ENCODE peak calls at places on chromosomes 4 and X, in eight cellular contexts. One of them, this sample, is unnamed.
A peak's percentile ranks its signal among the peaks of the same experiment; 100 is the strongest.

GRCh38 chr4:77104405-77105292 is 28.9 kb upstream of the CCNI start:
- DNase-seq in HepG2: no peak
- DNase-seq in GM23248: peak; percentile 47
- DNase-seq in hepatocyte: peak; percentile 67
- DNase-seq in IMR-90: no peak
- DNase-seq in fibroblast of lung: peak; percentile 68
- DNase-seq in OCI-LY7: no peak
- DNase-seq in astrocyte: peak; percentile 62
- DNase-seq in this sample: peak; percentile 58

GRCh38 chr4:186770446-186771175 is 47.0 kb upstream of the FAT1 start:
- DNase-seq in hepatocyte: no peak
- DNase-seq in OCI-LY7: no peak
- DNase-seq in HepG2: no peak
- DNase-seq in fibroblast of lung: peak; percentile 85
- DNase-seq in astrocyte: peak; percentile 83
- DNase-seq in IMR-90: peak; percentile 82
- DNase-seq in GM23248: peak; percentile 81
- DNase-seq in this sample: no peak

GRCh38 chr4:182600093-182600492 is 317.1 kb downstream of the DCTD start:
- DNase-seq in fibroblast of lung: peak; percentile 55
- DNase-seq in OCI-LY7: no peak
- DNase-seq in HepG2: no peak
- DNase-seq in IMR-90: peak; percentile 64
- DNase-seq in hepatocyte: no peak
- DNase-seq in astrocyte: peak; percentile 58
- DNase-seq in GM23248: no peak
- DNase-seq in this sample: no peak

GRCh38 chr4:33924239-33924638 is 2320.1 kb downstream of the ARAP2 start:
- DNase-seq in astrocyte: peak; percentile 80
- DNase-seq in fibroblast of lung: peak; percentile 85
- DNase-seq in hepatocyte: peak; percentile 36
- DNase-seq in GM23248: peak; percentile 87
- DNase-seq in HepG2: no peak
- DNase-seq in IMR-90: peak; percentile 37
- DNase-seq in OCI-LY7: no peak
- DNase-seq in this sample: no peak

GRCh38 chr4:53917719-53918118 is 146.7 kb downstream of the CHIC2 start:
- DNase-seq in IMR-90: peak; percentile 46
- DNase-seq in astrocyte: peak; percentile 29
- DNase-seq in hepatocyte: no peak
- DNase-seq in OCI-LY7: no peak
- DNase-seq in HepG2: no peak
- DNase-seq in fibroblast of lung: peak; percentile 48
- DNase-seq in GM23248: peak; percentile 62
- DNase-seq in this sample: no peak

GRCh38 chrX:23952401-23952800 is 44.6 kb downstream of the CXorf58 start:
- DNase-seq in fibroblast of lung: no peak
- DNase-seq in HepG2: no peak
- DNase-seq in IMR-90: no peak
- DNase-seq in astrocyte: no peak
- DNase-seq in OCI-LY7: no peak
- DNase-seq in GM23248: no peak
- DNase-seq in hepatocyte: no peak
- DNase-seq in this sample: no peak

GRCh38 chr4:181820518-181820917 is 422.7 kb upstream of the TENM3 start:
- DNase-seq in OCI-LY7: no peak
- DNase-seq in HepG2: peak; percentile 1
- DNase-seq in GM23248: no peak
- DNase-seq in astrocyte: no peak
- DNase-seq in IMR-90: no peak
- DNase-seq in hepatocyte: no peak
- DNase-seq in fibroblast of lung: no peak
- DNase-seq in this sample: no peak

GRCh38 chr4:85496146-85496849 is 21.3 kb downstream of the ARHGAP24 start:
- DNase-seq in OCI-LY7: no peak
- DNase-seq in fibroblast of lung: peak; percentile 60
- DNase-seq in hepatocyte: no peak
- DNase-seq in IMR-90: no peak
- DNase-seq in GM23248: peak; percentile 59
- DNase-seq in astrocyte: peak; percentile 47
- DNase-seq in HepG2: no peak
- DNase-seq in this sample: no peak

GRCh38 chr4:113389160-113389559 is 339.7 kb downstream of the ANK2 start:
- DNase-seq in OCI-LY7: no peak
- DNase-seq in IMR-90: no peak
- DNase-seq in astrocyte: no peak
- DNase-seq in fibroblast of lung: no peak
- DNase-seq in HepG2: no peak
- DNase-seq in GM23248: no peak
- DNase-seq in hepatocyte: no peak
- DNase-seq in this sample: no peak

GRCh38 chr4:77599378-77599777 is 6.2 kb upstream of the CXCL13 start:
- DNase-seq in OCI-LY7: peak; percentile 28
- DNase-seq in astrocyte: no peak
- DNase-seq in GM23248: peak; percentile 64
- DNase-seq in fibroblast of lung: peak; percentile 31
- DNase-seq in IMR-90: peak; percentile 41
- DNase-seq in hepatocyte: peak; percentile 52
- DNase-seq in HepG2: peak; percentile 30
- DNase-seq in this sample: no peak

GRCh38 chr4:170134821-170135220 is 45.1 kb upstream of the AADAT start:
- DNase-seq in OCI-LY7: no peak
- DNase-seq in astrocyte: no peak
- DNase-seq in HepG2: no peak
- DNase-seq in hepatocyte: no peak
- DNase-seq in IMR-90: no peak
- DNase-seq in fibroblast of lung: no peak
- DNase-seq in GM23248: no peak
- DNase-seq in this sample: no peak

GRCh38 chr4:170138580-170139194 is 48.9 kb upstream of the AADAT start:
- DNase-seq in fibroblast of lung: peak; percentile 59
- DNase-seq in IMR-90: peak; percentile 73
- DNase-seq in hepatocyte: peak; percentile 86
- DNase-seq in OCI-LY7: peak; percentile 62
- DNase-seq in GM23248: peak; percentile 76
- DNase-seq in HepG2: peak; percentile 57
- DNase-seq in astrocyte: peak; percentile 47
- DNase-seq in this sample: no peak

GRCh38 chr4:170139764-170140163 is 50.0 kb upstream of the AADAT start:
- DNase-seq in hepatocyte: no peak
- DNase-seq in OCI-LY7: no peak
- DNase-seq in fibroblast of lung: peak; percentile 74
- DNase-seq in IMR-90: peak; percentile 37
- DNase-seq in astrocyte: peak; percentile 61
- DNase-seq in GM23248: peak; percentile 66
- DNase-seq in HepG2: no peak
- DNase-seq in this sample: no peak

DNA sequence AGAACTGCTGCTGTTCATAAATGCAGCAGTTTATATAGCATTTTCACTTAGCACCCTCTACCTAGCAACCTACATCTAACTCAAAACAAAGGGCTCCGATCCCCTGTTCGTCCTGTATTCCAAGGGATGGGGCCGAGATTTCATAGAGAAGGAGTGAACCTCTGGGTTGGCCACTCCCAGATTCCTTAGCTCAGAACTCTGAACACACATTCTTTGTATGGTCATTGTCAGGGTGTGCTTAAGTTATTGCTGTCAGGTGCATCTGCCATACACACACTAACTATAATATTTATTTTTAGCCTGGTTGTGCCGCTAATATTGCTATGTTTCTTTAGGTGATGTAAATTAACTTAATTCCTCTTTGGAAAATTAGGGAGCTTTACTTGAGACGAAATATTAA is 47.7 kb upstream of the AADAT start:
- DNase-seq in astrocyte: no peak
- DNase-seq in HepG2: no peak
- DNase-seq in IMR-90: no peak
- DNase-seq in OCI-LY7: no peak
- DNase-seq in GM23248: no peak
- DNase-seq in fibroblast of lung: no peak
- DNase-seq in hepatocyte: no peak
- DNase-seq in this sample: no peak
- H2AFZ ChIP-seq in astrocyte: no peak overlapping the region
- H2AFZ ChIP-seq in HepG2: no peak overlapping the region
- H2AFZ ChIP-seq in IMR-90: no peak overlapping the region
- H2AFZ ChIP-seq in OCI-LY7: no peak overlapping the region
- H2AFZ ChIP-seq in GM23248: no peak overlapping the region
- H2AFZ ChIP-seq in fibroblast of lung: no peak overlapping the region
- H2AFZ ChIP-seq in hepatocyte: no peak overlapping the region
- H2AFZ ChIP-seq in this sample: no peak overlapping the region

DNA sequence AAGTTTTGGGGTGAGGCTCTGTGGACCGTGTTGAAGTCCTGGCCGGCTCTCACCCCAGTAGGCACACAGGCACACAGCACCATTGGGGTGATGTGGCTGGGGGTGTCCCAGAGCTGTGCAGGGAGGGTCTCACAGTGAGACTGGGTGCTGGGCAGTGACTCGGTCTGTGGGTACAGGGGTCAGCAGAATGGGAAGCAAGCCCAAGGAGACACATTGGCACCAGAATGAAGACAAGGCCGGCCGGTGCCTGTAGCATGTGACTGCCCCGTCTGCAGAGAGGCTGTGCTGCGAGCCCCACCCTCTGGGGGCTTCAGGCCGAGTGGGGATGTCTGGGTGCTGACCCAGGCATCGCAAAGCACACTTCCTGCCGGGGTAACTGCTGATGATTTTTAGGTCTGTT is 5.2 kb downstream of the MAEA start:
- DNase-seq in HepG2: no peak
- DNase-seq in hepatocyte: no peak
- DNase-seq in OCI-LY7: no peak
- DNase-seq in GM23248: no peak
- DNase-seq in IMR-90: no peak
- DNase-seq in astrocyte: no peak
- DNase-seq in fibroblast of lung: no peak
- DNase-seq in this sample: peak; percentile 83
- H4K20me1 ChIP-seq in HepG2: peaks cover 64% of the 10 kb centered on the region
- H4K20me1 ChIP-seq in hepatocyte: peaks cover 79% of the 10 kb centered on the region
- H4K20me1 ChIP-seq in OCI-LY7: peaks cover 10% of the 10 kb centered on the region
- H4K20me1 ChIP-seq in GM23248: peaks cover 4% of the 10 kb centered on the region
- H4K20me1 ChIP-seq in IMR-90: peaks cover 91% of the 10 kb centered on the region
- H4K20me1 ChIP-seq in astrocyte: peaks cover 81% of the 10 kb centered on the region
- H4K20me1 ChIP-seq in fibroblast of lung: no peaks in the 10 kb centered on the region
- H4K20me1 ChIP-seq in this sample: peaks cover 69% of the 10 kb centered on the region

GRCh38 chr4:680565-680930 is 6.2 kb downstream of the MYL5 start:
- DNase-seq in fibroblast of lung: no peak
- DNase-seq in IMR-90: no peak
- DNase-seq in GM23248: peak; percentile 31
- DNase-seq in OCI-LY7: no peak
- DNase-seq in HepG2: no peak
- DNase-seq in hepatocyte: no peak
- DNase-seq in astrocyte: no peak
- DNase-seq in this sample: peak; percentile 95
- H3K4me3 ChIP-seq in fibroblast of lung: no peak overlapping the region
- H3K4me3 ChIP-seq in IMR-90: no peak overlapping the region
- H3K4me3 ChIP-seq in GM23248: peak overlapping the region; percentile 54
- H3K4me3 ChIP-seq in OCI-LY7: no peak overlapping the region
- H3K4me3 ChIP-seq in HepG2: no peak overlapping the region
- H3K4me3 ChIP-seq in hepatocyte: no peak overlapping the region
- H3K4me3 ChIP-seq in astrocyte: peak overlapping the region; percentile 17
- H3K4me3 ChIP-seq in this sample: peak overlapping the region; percentile 67

DNA sequence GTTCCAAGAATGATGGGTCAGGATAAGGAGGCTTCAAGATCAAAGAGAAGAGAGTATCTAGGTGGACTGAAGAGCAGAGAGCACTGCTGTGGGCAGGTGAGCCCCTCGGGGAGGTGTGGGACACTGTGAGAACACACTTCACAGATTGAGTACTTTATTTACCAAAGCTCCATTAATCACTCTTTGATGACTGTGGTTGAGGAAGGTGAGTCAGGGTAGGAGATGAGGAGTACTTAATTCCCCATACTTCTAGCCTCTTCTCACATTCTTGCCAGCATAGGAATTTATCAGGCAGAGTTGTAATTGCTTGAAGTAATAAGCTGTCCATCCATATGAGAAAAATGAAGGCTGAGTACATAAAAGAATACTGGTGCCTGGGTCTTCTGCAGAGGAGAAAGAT is 375.3 kb downstream of the PCDH10 start:
- DNase-seq in IMR-90: no peak
- DNase-seq in fibroblast of lung: peak; percentile 26
- DNase-seq in hepatocyte: no peak
- DNase-seq in HepG2: no peak
- DNase-seq in GM23248: no peak
- DNase-seq in OCI-LY7: no peak
- DNase-seq in astrocyte: peak; percentile 12
- DNase-seq in this sample: no peak
- H2AFZ ChIP-seq in IMR-90: no peak overlapping the region
- H2AFZ ChIP-seq in fibroblast of lung: no peak overlapping the region
- H2AFZ ChIP-seq in hepatocyte: no peak overlapping the region
- H2AFZ ChIP-seq in HepG2: no peak overlapping the region
- H2AFZ ChIP-seq in GM23248: no peak overlapping the region
- H2AFZ ChIP-seq in OCI-LY7: no peak overlapping the region
- H2AFZ ChIP-seq in astrocyte: no peak overlapping the region
- H2AFZ ChIP-seq in this sample: no peak overlapping the region

GRCh38 chr4:8871417-8872401 is at the start of gene HMX1:
- DNase-seq in hepatocyte: peak; percentile 41
- DNase-seq in astrocyte: no peak
- DNase-seq in HepG2: no peak
- DNase-seq in OCI-LY7: no peak
- DNase-seq in fibroblast of lung: no peak
- DNase-seq in GM23248: peak; percentile 37
- DNase-seq in IMR-90: no peak
- DNase-seq in this sample: peak; percentile 92
- H4K20me1 ChIP-seq in hepatocyte: no peaks in the 10 kb centered on the region
- H4K20me1 ChIP-seq in astrocyte: no peaks in the 10 kb centered on the region
- H4K20me1 ChIP-seq in HepG2: no peaks in the 10 kb centered on the region
- H4K20me1 ChIP-seq in OCI-LY7: no peaks in the 10 kb centered on the region
- H4K20me1 ChIP-seq in fibroblast of lung: no peaks in the 10 kb centered on the region
- H4K20me1 ChIP-seq in GM23248: no peaks in the 10 kb centered on the region
- H4K20me1 ChIP-seq in IMR-90: no peaks in the 10 kb centered on the region
- H4K20me1 ChIP-seq in this sample: no peaks in the 10 kb centered on the region

DNA sequence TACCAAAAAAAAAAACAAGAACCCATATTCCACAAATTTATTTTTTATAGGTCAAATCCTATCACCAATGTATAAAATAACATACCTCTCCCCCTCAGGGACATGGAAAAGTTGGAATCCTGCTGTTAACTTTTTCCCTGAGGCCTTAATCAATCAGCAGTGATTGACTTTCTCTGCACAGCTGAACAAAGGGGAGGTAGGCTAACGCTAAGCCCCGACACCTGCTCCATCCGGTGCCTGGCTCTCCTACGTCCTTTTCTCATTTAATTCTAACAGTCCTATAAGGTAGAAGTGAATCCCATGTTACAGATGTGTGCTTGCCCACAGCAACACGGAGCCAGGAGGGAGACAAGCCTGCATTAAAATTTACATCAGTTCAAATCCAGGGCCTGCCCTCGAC is 2.8 kb downstream of the CENPU start:
- DNase-seq in hepatocyte: no peak
- DNase-seq in HepG2: no peak
- DNase-seq in OCI-LY7: peak; percentile 27
- DNase-seq in IMR-90: no peak
- DNase-seq in fibroblast of lung: no peak
- DNase-seq in astrocyte: no peak
- DNase-seq in GM23248: no peak
- DNase-seq in this sample: no peak
- H3K4me3 ChIP-seq in hepatocyte: no peak overlapping the region
- H3K4me3 ChIP-seq in HepG2: no peak overlapping the region
- H3K4me3 ChIP-seq in OCI-LY7: peak overlapping the region; percentile 94
- H3K4me3 ChIP-seq in IMR-90: no peak overlapping the region
- H3K4me3 ChIP-seq in fibroblast of lung: no peak overlapping the region
- H3K4me3 ChIP-seq in astrocyte: no peak overlapping the region
- H3K4me3 ChIP-seq in GM23248: no peak overlapping the region
- H3K4me3 ChIP-seq in this sample: no peak overlapping the region

GRCh38 chr4:14994242-14994641 is 8.0 kb upstream of the CPEB2 start:
- DNase-seq in HepG2: no peak
- DNase-seq in GM23248: peak; percentile 64
- DNase-seq in hepatocyte: no peak
- DNase-seq in astrocyte: peak; percentile 34
- DNase-seq in OCI-LY7: no peak
- DNase-seq in fibroblast of lung: peak; percentile 41
- DNase-seq in IMR-90: peak; percentile 31
- DNase-seq in this sample: peak; percentile 48
- H2AFZ ChIP-seq in HepG2: no peak overlapping the region
- H2AFZ ChIP-seq in GM23248: no peak overlapping the region
- H2AFZ ChIP-seq in hepatocyte: no peak overlapping the region
- H2AFZ ChIP-seq in astrocyte: no peak overlapping the region
- H2AFZ ChIP-seq in OCI-LY7: no peak overlapping the region
- H2AFZ ChIP-seq in fibroblast of lung: no peak overlapping the region
- H2AFZ ChIP-seq in IMR-90: no peak overlapping the region
- H2AFZ ChIP-seq in this sample: no peak overlapping the region